ENCODE peak calls at places on chromosomes 16 and 17, in four cellular contexts. L, J, K and S are unnamed samples.

GRCh38 chr16:1996175-1996574 is 6.4 kb downstream of the SYNGR3 start:
- DNase-seq in L (no peak), J (no peak), K (no peak), S (no peak)

GRCh38 chr17:61809816-61810392 is 53.4 kb downstream of the BRIP1 start:
- DNase-seq in L (no peak), J (no peak), K (no peak), S (peak)

GRCh38 chr17:49404906-49405305 is 9.8 kb downstream of the PHB1 start:
- DNase-seq in L (no peak), J (no peak), K (no peak), S (no peak)

GRCh38 chr16:50522324-50522723 is 25.9 kb upstream of the NKD1 start:
- DNase-seq in L (no peak), J (peak), K (no peak), S (no peak)

GRCh38 chr17:19769946-19770652 is 22.0 kb upstream of the ALDH3A1 start:
- DNase-seq in L (no peak), J (no peak), K (peak), S (peak)

GRCh38 chr16:81137754-81138153 is 41.6 kb upstream of the GCSH start:
- DNase-seq in L (no peak), J (no peak), K (no peak), S (no peak)

GRCh38 chr16:9338068-9338467 is 246.6 kb downstream of the HAPSTR1 start:
- DNase-seq in L (no peak), J (no peak), K (no peak), S (no peak)

GRCh38 chr16:27428035-27428785 is 26.2 kb downstream of the IL21R start:
- DNase-seq in L (no peak), J (peak), K (peak), S (no peak)

GRCh38 chr17:75731716-75732498 is 10.6 kb downstream of the ITGB4 start:
- DNase-seq in L (no peak), J (peak), K (no peak), S (no peak)

GRCh38 chr17:57949649-57950048 is 5.6 kb downstream of the CUEDC1 start:
- DNase-seq in L (no peak), J (no peak), K (no peak), S (no peak)

GRCh38 chr16:69927056-69927757 is 23.9 kb upstream of the CLEC18A start:
- DNase-seq in L (no peak), J (no peak), K (no peak), S (no peak)

GRCh38 chr17:58100506-58100905 is 17.3 kb downstream of the DYNLL2 start:
- DNase-seq in L (no peak), J (no peak), K (no peak), S (no peak)

GRCh38 chr16:2686912-2687507 is 4.7 kb downstream of the KCTD5 start:
- DNase-seq in L (no peak), J (no peak), K (no peak), S (no peak)

GRCh38 chr16:71467810-71468209 is 5.8 kb upstream of the ZNF23 start:
- DNase-seq in L (peak), J (peak), K (no peak), S (peak)

GRCh38 chr17:48644910-48645557 is 18.9 kb upstream of the HOXB9 start:
- DNase-seq in L (no peak), J (no peak), K (no peak), S (no peak)

GRCh38 chr16:30430428-30430970 is 669 bp upstream of the DCTPP1 start:
- DNase-seq in L (no peak), J (no peak), K (no peak), S (no peak)

GRCh38 chr17:58525239-58525638 is 10.8 kb upstream of the MTMR4 start:
- DNase-seq in L (no peak), J (no peak), K (no peak), S (peak)

GRCh38 chr16:17173134-17173729 is 297.5 kb downstream of the XYLT1 start:
- DNase-seq in L (no peak), J (no peak), K (no peak), S (no peak)

GRCh38 chr17:62704381-62704971 is 77.0 kb downstream of the MRC2 start:
- DNase-seq in L (no peak), J (peak), K (peak), S (peak)

GRCh38 chr16:77501260-77501659 is 66.4 kb upstream of the ADAMTS18 start:
- DNase-seq in L (peak), J (no peak), K (no peak), S (no peak)

GRCh38 chr17:27778193-27778592 is 22.1 kb downstream of the NOS2 start:
- DNase-seq in L (no peak), J (no peak), K (no peak), S (no peak)

GRCh38 chr16:84334482-84334881 is 33.9 kb upstream of the ATP2C2 start:
- DNase-seq in L (no peak), J (no peak), K (no peak), S (no peak)

GRCh38 chr17:20072692-20072992 is 63.5 kb downstream of the SPECC1 start:
- DNase-seq in L (no peak), J (no peak), K (no peak), S (no peak)

GRCh38 chr17:62761884-62762283 is 46.2 kb downstream of the MARCHF10 start:
- DNase-seq in L (no peak), J (peak), K (peak), S (no peak)

GRCh38 chr16:15509593-15510520 is 75.5 kb downstream of the BMERB1 start:
- DNase-seq in L (no peak), J (no peak), K (peak), S (peak)

GRCh38 chr16:3656491-3657468 is 2.3 kb downstream of the DNASE1 start:
- DNase-seq in L (no peak), J (peak), K (no peak), S (no peak)

GRCh38 chr17:75899767-75900468 is 3.2 kb upstream of the TRIM65 start:
- DNase-seq in L (no peak), J (no peak), K (no peak), S (no peak)

GRCh38 chr17:48586355-48586924 is 3.6 kb downstream of the HOXB3 start:
- DNase-seq in L (no peak), J (no peak), K (no peak), S (no peak)

GRCh38 chr16:46826618-46827017 is 4.4 kb downstream of the C16orf87 start:
- DNase-seq in L (no peak), J (no peak), K (no peak), S (peak)

GRCh38 chr17:39114744-39115534 is 36.5 kb downstream of the PLXDC1 start:
- DNase-seq in L (no peak), J (no peak), K (no peak), S (peak)

GRCh38 chr17:18100616-18101015 is 7.9 kb upstream of the MYO15A start:
- DNase-seq in L (no peak), J (no peak), K (no peak), S (no peak)

GRCh38 chr16:74309789-74310781 is 13.5 kb downstream of the PSMD7 start:
- DNase-seq in L (peak), J (no peak), K (no peak), S (peak)

GRCh38 chr17:72457712-72458111 is 336.9 kb downstream of the SOX9 start:
- DNase-seq in L (no peak), J (no peak), K (no peak), S (no peak)

DNA sequence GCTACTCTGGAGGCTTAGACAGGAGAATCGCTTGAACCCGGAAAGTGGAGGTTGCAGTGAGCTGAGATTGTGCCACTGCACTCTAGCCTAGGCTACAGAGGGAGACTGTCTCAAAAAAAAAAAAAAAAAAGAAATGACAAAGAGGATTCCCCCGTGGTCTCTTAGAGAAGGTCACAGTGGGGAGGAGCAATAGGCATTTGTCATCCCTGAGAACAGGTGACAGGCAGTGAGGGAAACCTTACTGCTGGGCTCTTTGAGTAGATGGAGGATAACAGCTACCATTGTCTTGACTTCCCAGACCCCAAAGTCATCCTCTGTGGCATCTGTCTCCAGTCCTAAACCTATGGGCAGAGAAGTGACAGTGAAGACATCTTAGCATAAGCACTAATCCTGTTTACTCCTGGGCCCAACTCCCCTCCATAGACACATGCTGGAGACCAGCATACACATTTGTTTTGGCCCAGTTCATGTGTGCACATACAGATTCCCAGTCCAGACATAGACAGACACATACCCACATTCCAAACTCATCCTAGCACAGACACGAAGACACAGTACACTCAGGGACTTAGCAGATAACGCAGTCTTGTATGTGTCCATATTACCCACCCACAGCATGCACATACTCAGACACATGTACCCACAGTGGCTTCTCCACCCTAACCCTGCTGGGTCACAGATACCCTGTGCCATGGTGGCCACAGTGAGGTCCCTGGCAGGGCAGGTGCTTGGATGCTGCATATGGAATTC is 2.7 kb downstream of the ESRP2 start:
- DNase-seq in L (no peak), J (no peak), K (no peak), S (no peak)
- H3K18ac ChIP-seq in L (no peak), J (no peak), K (no peak), S (no peak)

DNA sequence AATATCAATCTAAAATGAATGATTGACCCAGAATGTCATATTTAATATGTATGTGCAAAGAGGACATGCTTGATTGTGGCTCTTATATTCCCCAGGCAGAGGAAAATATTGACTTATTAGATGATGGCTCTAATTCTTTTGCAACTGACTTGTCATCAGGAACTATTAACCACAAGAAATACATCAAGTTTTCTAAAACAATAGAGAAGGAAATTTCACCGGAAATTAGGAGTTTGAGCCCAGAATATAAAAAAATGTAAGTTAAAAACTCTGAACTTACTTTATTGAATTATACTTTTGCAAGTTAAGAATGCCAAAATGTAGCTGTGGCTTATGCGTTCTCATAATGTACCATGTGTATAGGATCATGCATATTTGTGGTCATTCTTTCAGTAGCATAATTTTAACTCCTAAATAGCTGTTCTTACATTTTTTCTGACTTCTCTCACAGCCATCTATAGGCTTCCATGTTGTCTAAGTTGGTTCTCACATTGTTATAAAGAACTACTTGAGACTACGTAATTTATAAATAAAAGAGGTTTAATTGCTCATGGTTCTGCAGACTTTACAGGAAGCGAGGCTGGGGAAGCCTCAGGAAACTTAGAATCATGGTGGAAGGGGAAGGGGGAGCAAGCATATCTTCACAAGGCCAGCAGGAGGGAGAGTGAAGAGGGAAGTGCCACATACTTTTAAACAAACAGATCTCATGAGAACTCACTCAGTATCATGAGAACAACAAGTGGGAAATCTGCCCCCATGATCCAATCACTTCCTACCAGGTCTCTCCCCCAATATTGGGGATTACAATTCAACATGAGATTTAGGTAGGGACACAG is 11.6 kb downstream of the EFCAB13 start:
- DNase-seq in L (no peak), J (no peak), K (no peak), S (peak)
- H2BK12ac ChIP-seq in L (no peak), J (no peak), K (no peak), S (no peak)

GRCh38 chr17:1438593-1439083 is 17.4 kb downstream of the CRK start:
- DNase-seq in L (no peak), J (no peak), K (no peak), S (peak)
- H2BK5ac ChIP-seq in L (no peak), J (no peak), K (no peak), S (no peak)

DNA sequence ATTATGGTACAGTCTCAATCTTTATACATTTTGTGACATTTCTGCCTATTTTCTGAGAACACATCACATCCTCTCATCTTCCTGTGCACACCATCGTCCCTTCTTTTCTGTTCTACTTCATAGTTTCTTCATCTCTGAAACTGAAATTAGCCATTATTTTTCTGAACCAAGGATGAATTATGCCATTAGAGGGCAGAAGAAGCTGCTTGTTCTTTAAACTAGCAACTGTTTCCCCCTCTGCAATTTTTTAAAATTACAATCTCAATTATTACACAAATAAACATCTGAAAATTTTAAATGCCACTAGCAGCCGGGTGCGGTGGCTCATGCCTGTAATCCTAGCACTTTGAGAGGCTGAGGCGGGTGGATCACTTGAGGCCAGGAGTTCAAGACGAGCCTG is 41.3 kb downstream of the RBBP6 start:
- DNase-seq in L (no peak), J (no peak), K (no peak), S (peak)
- H3K18ac ChIP-seq in L (no peak), J (no peak), K (no peak), S (no peak)

GRCh38 chr16:85715169-85716015 is 26.6 kb upstream of the GINS2 start:
- DNase-seq in L (no peak), J (peak), K (no peak), S (peak)
- H2BK12ac ChIP-seq in L (peak), J (no peak), K (peak), S (no peak)